ENCODE peak calls at places on chromosomes 4 and X, in six cellular contexts. Y is H1, F is IMR-90, P is mesendoderm, Q is mesenchymal stem cell, N is H9. J is an unnamed sample. For H3K4me1, the result is how much of the 10 kb centered on the place peaks cover.

GRCh38 chr4:8305851-8306361 is 36.4 kb downstream of the HTRA3 start:
- DNase-seq in Y (no peak), F (no peak), P (no peak), Q (no peak), N (peak), J (no peak)

GRCh38 chrX:72126048-72126415 is 5.7 kb downstream of the RTL5 start:
- DNase-seq in Y (no peak), F (no peak), P (no peak), Q (no peak), N (no peak), J (no peak)

GRCh38 chrX:102042706-102043325 is 82.7 kb upstream of the TCEAL2 start:
- DNase-seq in Y (no peak), F (no peak), P (no peak), Q (no peak), N (no peak), J (no peak)

GRCh38 chr4:155544547-155544946 is 122.1 kb upstream of the GUCY1A1 start:
- DNase-seq in Y (no peak), F (no peak), P (no peak), Q (no peak), N (no peak), J (no peak)

GRCh38 chrX:69504626-69505612 is 793 bp downstream of the NALF2 start:
- DNase-seq in Y (no peak), F (no peak), P (no peak), Q (no peak), N (no peak), J (no peak)

GRCh38 chrX:7334253-7334935 is 186.4 kb upstream of the PUDP start:
- DNase-seq in Y (no peak), F (peak), P (no peak), Q (peak), N (no peak), J (no peak)

GRCh38 chr4:129093173-129093974 is at the start of gene SCLT1:
- DNase-seq in Y (peak), F (peak), P (peak), Q (peak), N (peak), J (peak)

GRCh38 chr4:4460759-4461158 is 73.9 kb downstream of the NSG1 start:
- DNase-seq in Y (no peak), F (no peak), P (no peak), Q (no peak), N (no peak), J (no peak)

GRCh38 chr4:8402640-8403039 is 37.9 kb downstream of the ACOX3 start:
- DNase-seq in Y (no peak), F (no peak), P (no peak), Q (no peak), N (no peak), J (no peak)

GRCh38 chr4:113587640-113588275 is 173.8 kb downstream of the CAMK2D start:
- DNase-seq in Y (no peak), F (no peak), P (no peak), Q (no peak), N (no peak), J (no peak)

GRCh38 chrX:6002056-6002455 is 226.6 kb downstream of the NLGN4X start:
- DNase-seq in Y (no peak), F (no peak), P (peak), Q (no peak), N (no peak), J (no peak)

GRCh38 chrX:22063284-22063683 is 31.2 kb downstream of the PHEX start:
- DNase-seq in Y (no peak), F (no peak), P (no peak), Q (no peak), N (no peak), J (peak)

GRCh38 chrX:130915302-130915701 is 12.3 kb upstream of the ENOX2 start:
- DNase-seq in Y (no peak), F (peak), P (no peak), Q (peak), N (no peak), J (no peak)

GRCh38 chr4:121696641-121697461 is at the start of gene ANXA5:
- DNase-seq in Y (peak), F (peak), P (peak), Q (peak), N (peak), J (peak)

GRCh38 chrX:110418220-110418856 is 59.7 kb downstream of the RTL9 start:
- DNase-seq in Y (no peak), F (peak), P (peak), Q (peak), N (peak), J (no peak)

GRCh38 chrX:150926304-150926703 is 27.8 kb upstream of the CD99L2 start:
- DNase-seq in Y (no peak), F (no peak), P (no peak), Q (no peak), N (no peak), J (no peak)

GRCh38 chrX:124719060-124719459 is 372.7 kb downstream of the SH2D1A start:
- DNase-seq in Y (no peak), F (no peak), P (peak), Q (no peak), N (no peak), J (no peak)

GRCh38 chrX:123108513-123109427 is 75.3 kb upstream of the GRIA3 start:
- DNase-seq in Y (no peak), F (no peak), P (no peak), Q (no peak), N (no peak), J (no peak)

GRCh38 chrX:104254442-104255115 is at the start of gene ESX1:
- DNase-seq in Y (peak), F (no peak), P (no peak), Q (peak), N (peak), J (no peak)

GRCh38 chr4:88002786-88003185 is 4.6 kb upstream of the PKD2 start:
- DNase-seq in Y (no peak), F (no peak), P (peak), Q (peak), N (no peak), J (no peak)

GRCh38 chr4:151606061-151606460 is 154.7 kb downstream of the GATB start:
- DNase-seq in Y (no peak), F (no peak), P (no peak), Q (peak), N (no peak), J (no peak)

GRCh38 chr4:24394041-24394440 is 190.3 kb downstream of the DHX15 start:
- DNase-seq in Y (no peak), F (peak), P (peak), Q (peak), N (no peak), J (no peak)

GRCh38 chr4:8540991-8541390 is 39.2 kb upstream of the GPR78 start:
- DNase-seq in Y (no peak), F (no peak), P (no peak), Q (no peak), N (no peak), J (no peak)

GRCh38 chrX:130110379-130111219 is at the start of gene ELF4:
- DNase-seq in Y (no peak), F (peak), P (peak), Q (peak), N (no peak), J (no peak)

GRCh38 chr4:81724925-81725329 is 253.2 kb upstream of the RASGEF1B start:
- DNase-seq in Y (no peak), F (no peak), P (peak), Q (peak), N (no peak), J (no peak)

GRCh38 chr4:98564847-98565246 is 93.6 kb downstream of the TSPAN5 start:
- DNase-seq in Y (no peak), F (no peak), P (no peak), Q (no peak), N (no peak), J (no peak)

GRCh38 chrX:3295731-3296130 is 50.7 kb downstream of the MXRA5 start:
- DNase-seq in Y (peak), F (no peak), P (peak), Q (no peak), N (peak), J (no peak)

GRCh38 chrX:23616361-23616760 is 50.9 kb upstream of the PRDX4 start:
- DNase-seq in Y (no peak), F (peak), P (peak), Q (peak), N (no peak), J (no peak)

GRCh38 chr4:174559894-174560293 is 37.6 kb upstream of the HPGD start:
- DNase-seq in Y (no peak), F (no peak), P (peak), Q (no peak), N (peak), J (peak)

GRCh38 chr4:87092389-87093141 is 127.9 kb downstream of the KLHL8 start:
- DNase-seq in Y (no peak), F (peak), P (no peak), Q (peak), N (no peak), J (no peak)

GRCh38 chr4:48271048-48271452 is 1.4 kb upstream of the TEC start:
- DNase-seq in Y (no peak), F (no peak), P (peak), Q (no peak), N (no peak), J (no peak)

GRCh38 chr4:186326391-186326790 is 60.4 kb downstream of the F11 start:
- DNase-seq in Y (no peak), F (peak), P (no peak), Q (no peak), N (no peak), J (no peak)

GRCh38 chr4:132227349-132228165 is 921.5 kb upstream of the PCDH10 start:
- DNase-seq in Y (peak), F (peak), P (peak), Q (peak), N (peak), J (no peak)

DNA sequence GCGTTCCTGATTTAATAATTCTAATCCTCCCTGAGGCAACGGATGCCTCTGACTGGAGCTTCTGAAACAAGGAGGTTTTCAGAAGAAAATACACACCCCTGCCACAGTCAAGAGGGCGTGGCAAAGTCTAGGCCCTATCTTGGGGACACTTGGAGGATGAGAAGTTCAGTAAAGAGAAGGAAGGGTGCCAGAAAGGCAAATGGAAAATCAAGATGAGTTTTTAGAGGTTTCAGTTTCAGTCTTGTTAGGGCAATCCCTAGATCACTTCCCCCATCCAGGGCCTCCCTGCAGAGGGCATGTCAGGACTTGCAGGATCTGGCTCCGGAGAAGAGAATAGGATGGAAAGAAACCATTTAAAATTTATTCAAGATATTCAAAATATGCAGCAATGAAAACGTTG is 28.5 kb upstream of the FGF2 start:
- DNase-seq in Y (no peak), F (peak), P (peak), Q (peak), N (peak), J (peak)
- H4K8ac ChIP-seq in Y (no peak), F (peak), P (no peak), Q (no peak), N (no peak), J (no peak)

DNA sequence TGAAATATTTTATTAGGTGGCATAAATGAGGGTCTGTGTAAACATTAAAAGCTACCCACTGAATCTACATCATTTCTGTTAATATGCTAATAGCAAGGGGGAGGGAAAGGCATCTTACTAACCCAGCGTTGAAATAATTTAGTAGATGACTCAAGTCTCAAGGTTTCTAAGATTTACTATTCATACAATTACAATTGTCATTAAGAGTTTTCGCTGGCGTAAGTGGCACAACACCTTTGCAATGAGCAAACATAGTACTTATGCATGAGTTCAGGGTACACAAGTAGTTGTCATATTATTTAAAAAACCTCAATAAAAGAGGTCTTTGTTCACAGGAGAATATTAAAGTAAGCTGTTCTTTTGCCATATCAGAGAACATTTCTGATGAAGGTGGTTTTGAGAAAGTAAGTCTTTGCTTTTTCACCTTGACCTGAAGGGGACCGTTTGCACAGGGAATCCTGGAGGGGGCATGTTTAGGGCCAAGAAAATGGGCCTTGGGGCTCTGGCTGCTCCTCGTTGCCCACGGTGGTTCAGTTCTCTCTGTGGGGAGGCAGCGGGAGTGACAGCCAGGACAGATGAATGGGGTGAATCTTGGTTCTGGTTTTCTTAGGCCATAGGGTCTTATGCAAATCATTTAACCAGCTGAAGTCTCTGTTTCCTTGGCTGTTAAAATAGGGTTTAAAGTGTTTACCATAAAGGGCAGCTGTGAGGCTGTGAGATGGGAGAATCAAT is 4.4 kb upstream of the RHOH start:
- DNase-seq in Y (peak), F (no peak), P (no peak), Q (no peak), N (no peak), J (no peak)
- H3K4me1 ChIP-seq in Y (under half), F (under half), P (under half), Q (under half), N (under half), J (under half)

GRCh38 chrX:18981124-18981807 is 2.6 kb downstream of the PHKA2 start:
- DNase-seq in Y (no peak), F (no peak), P (no peak), Q (no peak), N (no peak), J (no peak)

GRCh38 chrX:18985186-18985435 is 1.2 kb upstream of the PHKA2 start:
- DNase-seq in Y (no peak), F (no peak), P (no peak), Q (no peak), N (no peak), J (no peak)

GRCh38 chrX:18983711-18984380 is at the start of gene PHKA2:
- DNase-seq in Y (peak), F (no peak), P (peak), Q (peak), N (peak), J (no peak)

DNA sequence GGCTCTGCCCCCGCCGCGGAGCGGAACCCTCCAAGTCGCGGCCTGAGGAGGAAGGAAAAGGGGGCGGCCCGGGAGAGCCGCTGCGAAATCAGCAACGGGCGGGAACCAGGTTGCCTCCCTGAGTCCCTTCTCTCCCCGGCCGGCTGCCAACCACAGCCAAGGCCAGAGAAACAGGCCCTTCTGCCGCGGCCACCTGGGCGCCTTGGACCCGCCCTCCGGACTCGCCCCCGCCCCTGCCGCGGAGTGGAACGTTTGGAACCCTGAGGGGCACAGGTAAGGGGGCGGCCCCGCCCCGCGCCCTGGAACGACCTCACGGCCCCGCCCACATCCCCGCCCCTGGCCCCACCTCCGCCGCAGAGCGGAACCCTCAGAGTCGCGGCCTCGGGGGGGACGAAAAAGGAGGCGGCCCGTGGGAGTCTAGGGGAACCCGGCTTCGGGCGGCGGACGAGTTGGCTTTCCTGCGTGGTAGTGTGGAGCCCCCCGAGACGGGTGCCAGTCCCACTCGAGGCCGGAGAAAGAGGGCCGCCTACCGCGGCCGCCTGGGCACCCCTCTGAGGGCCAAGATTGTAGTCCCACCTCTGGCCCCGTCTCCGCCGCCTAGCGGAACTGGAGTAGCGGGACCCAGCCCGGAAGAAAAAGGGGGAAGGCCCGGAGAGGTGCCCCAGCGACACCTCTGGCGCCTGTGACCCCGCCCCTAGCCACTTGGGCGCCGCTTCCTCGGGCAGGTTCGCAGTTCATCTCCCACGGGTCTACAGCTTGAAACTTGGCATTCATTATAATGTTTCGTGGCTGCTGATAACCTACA is 669 bp upstream of the PHKA2 start:
- DNase-seq in Y (peak), F (peak), P (peak), Q (peak), N (peak), J (peak)
- H2BK120ac ChIP-seq in Y (no peak), F (peak), P (no peak), Q (peak), N (no peak), J (no peak)

DNA sequence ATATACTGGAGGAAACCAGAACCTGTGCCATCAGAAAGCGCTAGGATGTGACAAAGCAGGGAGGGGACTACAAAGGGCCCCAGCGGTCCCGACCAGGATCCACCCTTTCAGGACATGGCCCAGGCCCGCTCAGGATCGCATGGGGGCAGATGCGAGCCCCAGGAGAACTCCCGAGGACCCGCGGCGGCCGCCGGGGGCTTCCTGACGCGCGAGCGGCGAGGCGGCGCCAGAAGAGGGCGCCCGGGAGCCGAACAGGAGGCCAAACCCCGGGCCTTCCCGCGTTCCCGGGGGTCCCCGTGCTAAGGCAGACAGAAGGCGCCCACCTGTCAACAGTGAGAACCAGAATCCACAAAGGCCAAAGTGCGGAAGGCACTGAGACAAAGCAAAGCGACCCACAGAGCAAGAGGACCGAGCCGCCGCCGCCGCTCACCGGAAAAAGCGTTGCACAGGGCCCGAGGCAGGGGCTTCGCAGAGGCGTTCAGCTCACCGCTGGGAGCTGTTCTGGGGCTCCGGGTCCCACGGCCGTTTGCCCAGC is 7.3 kb upstream of the OPN1LW start:
- DNase-seq in Y (peak), F (peak), P (peak), Q (peak), N (peak), J (peak)
- H4K8ac ChIP-seq in Y (no peak), F (no peak), P (no peak), Q (no peak), N (no peak), J (no peak)

J was measured in neuronal stem cell.